ENCODE peak calls at places on chromosomes 13 and 19, in eight cellular contexts. G is stimulated activated CD4-positive, alpha-beta T cell treated with anti-CD3 and anti-CD28 coated beads, Interleukin-1b, Interleukin-23, amount 100 ng/mL, for 24 hours; F is kidney epithelial cell; K is nephron progenitor cell; E is AG10803; Y is mucosa of descending colon; P is activated T-cell treated with anti-CD3 and anti-CD28 coated beads for 1 hour; J is islet precursor cell. S is an unnamed sample.
A peak's percentile ranks its signal among the peaks of the same experiment; 100 is the strongest.

GRCh38 chr13:39916330-39916729 is 260.9 kb downstream of the COG6 start:
- DNase-seq in F (no peak), E (no peak), K (no peak), G (no peak), Y (no peak), J (no peak), P (no peak), S (no peak)

GRCh38 chr19:57171551-57172081 is 4.3 kb upstream of the DUXA start:
- DNase-seq in J (peak; percentile 58), Y (no peak), K (peak; percentile 52), E (peak; percentile 35), G (no peak), F (no peak), P (no peak), S (peak; percentile 28)

GRCh38 chr13:58495668-58496067 is 864.1 kb downstream of the PCDH17 start:
- DNase-seq in E (no peak), F (no peak), K (no peak), Y (no peak), G (no peak), P (no peak), J (no peak), S (no peak)

GRCh38 chr19:1383014-1383310 is 745 bp upstream of the NDUFS7 start:
- DNase-seq in Y (no peak), P (no peak), F (no peak), K (no peak), E (no peak), G (no peak), J (no peak), S (no peak)

GRCh38 chr19:45514376-45515051 is 7.2 kb downstream of the VASP start:
- DNase-seq in J (no peak), K (no peak), G (no peak), E (no peak), F (no peak), Y (peak; percentile 94), P (no peak), S (no peak)

GRCh38 chr19:4974855-4975469 is 6.0 kb downstream of the KDM4B start:
- DNase-seq in G (no peak), J (no peak), E (no peak), K (no peak), F (no peak), P (no peak), Y (no peak), S (no peak)

GRCh38 chr13:32426191-32426980 is 1.5 kb downstream of the N4BP2L1 start:
- DNase-seq in Y (no peak), E (peak; percentile 23), G (no peak), K (no peak), J (no peak), P (peak; percentile 5), F (no peak), S (peak; percentile 68)

GRCh38 chr13:42821437-42821836 is 40.1 kb downstream of the FAM216B start:
- DNase-seq in E (peak; percentile 68), Y (no peak), P (no peak), J (no peak), K (no peak), F (no peak), G (no peak), S (peak; percentile 87)

GRCh38 chr19:42086770-42087550 is 11.0 kb downstream of the ZNF574 start:
- DNase-seq in K (no peak), Y (no peak), F (no peak), P (no peak), G (no peak), E (no peak), J (no peak), S (peak; percentile 53)

GRCh38 chr13:21043898-21044297 is 17.5 kb downstream of the LATS2 start:
- DNase-seq in E (peak; percentile 87), F (no peak), P (no peak), K (no peak), G (no peak), Y (no peak), J (no peak), S (no peak)

GRCh38 chr13:62093984-62094383 is 678.3 kb upstream of the PCDH20 start:
- DNase-seq in K (no peak), E (no peak), Y (no peak), P (no peak), J (no peak), F (no peak), G (no peak), S (no peak)

GRCh38 chr13:53783466-53783865 is 754.9 kb downstream of the OLFM4 start:
- DNase-seq in P (no peak), E (no peak), F (no peak), K (peak; percentile 2), J (no peak), Y (no peak), G (no peak), S (no peak)

S was measured in RPMI7951.